ENCODE peak calls at places on chromosome 6, in five cellular contexts. T, K, Y, S and F are unnamed samples.
A peak's percentile ranks its signal among the peaks of the same experiment; 100 is the strongest.

GRCh38 chr6:170038251-170038650 is 252.6 kb downstream of the DLL1 start:
- DNase-seq in T (no peak), Y (no peak), S (no peak), K (no peak), F (no peak)

GRCh38 chr6:71906813-71907212 is 20.5 kb downstream of the RIMS1 start:
- DNase-seq in Y (no peak), S (no peak), T (no peak), K (no peak), F (no peak)

GRCh38 chr6:143187173-143187908 is 126.7 kb downstream of the AIG1 start:
- DNase-seq in S (no peak), T (peak; percentile 55), Y (no peak), K (peak; percentile 53), F (no peak)

GRCh38 chr6:79570802-79571367 is 33.7 kb upstream of the LCA5 start:
- DNase-seq in Y (no peak), T (peak; percentile 57), S (no peak), K (no peak), F (no peak)

GRCh38 chr6:26172496-26172958 is 85.3 kb downstream of the HFE start:
- DNase-seq in T (peak; percentile 46), K (no peak), S (no peak), Y (no peak), F (no peak)

GRCh38 chr6:39881851-39882566 is 52.3 kb downstream of the MOCS1 start:
- DNase-seq in S (peak; percentile 36), K (no peak), Y (no peak), T (peak; percentile 83), F (no peak)

GRCh38 chr6:26240981-26241770 is 123.8 kb upstream of the BTN3A2 start:
- DNase-seq in K (no peak), S (no peak), Y (no peak), T (peak; percentile 78), F (no peak)

GRCh38 chr6:136114661-136115060 is 135.4 kb downstream of the MTFR2 start:
- DNase-seq in S (no peak), K (peak; percentile 6), Y (peak; percentile 45), T (no peak), F (no peak)

GRCh38 chr6:138421608-138422007 is 17.6 kb downstream of the HEBP2 start:
- DNase-seq in Y (no peak), K (no peak), T (no peak), S (no peak), F (no peak)

GRCh38 chr6:130026859-130027258 is 8.5 kb downstream of the L3MBTL3 start:
- DNase-seq in K (no peak), Y (no peak), S (no peak), T (no peak), F (no peak)

GRCh38 chr6:21846541-21847451 is 253.2 kb downstream of the SOX4 start:
- DNase-seq in S (no peak), Y (no peak), K (peak; percentile 36), T (peak; percentile 25), F (no peak)

GRCh38 chr6:25392372-25392771 is 113.2 kb downstream of the CARMIL1 start:
- DNase-seq in S (no peak), K (no peak), T (peak; percentile 17), Y (no peak), F (no peak)

GRCh38 chr6:90338409-90338808 is 41.8 kb upstream of the BACH2 start:
- DNase-seq in T (peak; percentile 8), Y (no peak), S (no peak), K (peak; percentile 42), F (no peak)

GRCh38 chr6:144036064-144036873 is 28.2 kb upstream of the PLAGL1 start:
- DNase-seq in Y (peak; percentile 35), T (peak; percentile 39), K (no peak), S (no peak), F (no peak)

GRCh38 chr6:107124934-107125348 is 9.6 kb upstream of the BEND3 start:
- DNase-seq in K (no peak), S (no peak), Y (no peak), T (no peak), F (no peak)

GRCh38 chr6:139288496-139289040 is 3.2 kb downstream of the TXLNB start:
- DNase-seq in Y (no peak), K (peak; percentile 28), S (no peak), T (no peak), F (no peak)

GRCh38 chr6:152023613-152024012 is 216.1 kb downstream of the ESR1 start:
- DNase-seq in S (no peak), K (no peak), Y (no peak), T (no peak), F (no peak)

GRCh38 chr6:102195311-102195710 is 801.8 kb downstream of the GRIK2 start:
- DNase-seq in T (no peak), Y (no peak), S (no peak), K (no peak), F (no peak)

GRCh38 chr6:154218336-154218735 is 138.3 kb downstream of the IPCEF1 start:
- DNase-seq in K (no peak), Y (no peak), S (no peak), T (no peak), F (no peak)

GRCh38 chr6:170147056-170147787 is 143.7 kb downstream of the DLL1 start:
- DNase-seq in S (no peak), K (no peak), T (no peak), Y (no peak), F (no peak)

GRCh38 chr6:148513145-148514071 is 170.8 kb downstream of the SASH1 start:
- DNase-seq in Y (no peak), T (peak; percentile 60), K (no peak), S (no peak), F (no peak)

GRCh38 chr6:148507774-148508173 is 165.1 kb downstream of the SASH1 start:
- DNase-seq in K (no peak), T (peak; percentile 55), Y (no peak), S (peak; percentile 81), F (no peak)

GRCh38 chr6:148509152-148509571 is 166.5 kb downstream of the SASH1 start:
- DNase-seq in K (no peak), Y (no peak), S (no peak), T (peak; percentile 71), F (no peak)

GRCh38 chr6:148509789-148510581 is 167.3 kb downstream of the SASH1 start:
- DNase-seq in S (peak; percentile 78), Y (no peak), K (no peak), T (peak; percentile 97), F (no peak)

GRCh38 chr6:148508401-148509151 is 165.9 kb downstream of the SASH1 start:
- DNase-seq in Y (no peak), S (no peak), K (no peak), T (peak; percentile 70), F (no peak)
- TF ChIP-seq CTCF in Y (no peak), S (no peak), K (no peak), T (no peak), F (no peak)

DNA sequence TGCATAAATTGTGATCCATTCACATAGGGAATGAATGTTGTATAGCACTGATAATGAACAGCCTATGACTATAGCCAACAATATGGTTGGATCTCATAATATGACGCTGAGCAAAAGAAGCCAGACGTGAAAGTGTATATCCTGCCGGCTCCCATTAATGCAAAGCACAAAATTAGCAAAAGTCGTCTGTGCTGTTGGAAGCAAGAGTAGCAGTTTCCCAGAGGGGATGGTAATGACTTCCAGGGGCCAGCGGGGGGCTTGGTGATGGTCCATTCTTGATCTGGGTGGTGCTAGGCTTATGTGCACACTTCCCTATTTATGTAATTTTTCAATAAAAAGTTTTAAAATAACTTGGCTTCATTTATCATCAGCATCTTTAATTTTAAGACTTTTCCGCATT is 1.0 kb upstream of the TAGAP start:
- DNase-seq in T (no peak), K (no peak), S (no peak), Y (no peak), F (no peak)
- TF ChIP-seq CTCF in T (no peak), K (no peak), S (no peak), Y (no peak), F (no peak)

GRCh38 chr6:97925504-97925903 is 642.5 kb upstream of the MMS22L start:
- DNase-seq in S (no peak), Y (no peak), T (no peak), K (no peak), F (no peak)
- TF ChIP-seq CTCF in S (no peak), Y (no peak), T (no peak), K (peak; percentile 38), F (peak; percentile 16)

GRCh38 chr6:20403080-20403765 is 1.5 kb downstream of the E2F3 start:
- DNase-seq in K (peak; percentile 76), T (peak; percentile 81), Y (peak; percentile 88), S (peak; percentile 72), F (peak; percentile 88)

GRCh38 chr6:20402181-20403079 is 751 bp downstream of the E2F3 start:
- DNase-seq in K (no peak), T (no peak), Y (peak; percentile 40), S (peak; percentile 47), F (no peak)

GRCh38 chr6:20404641-20405032 is 3.0 kb downstream of the E2F3 start:
- DNase-seq in K (peak; percentile 59), Y (no peak), S (peak; percentile 31), T (peak; percentile 80), F (no peak)

GRCh38 chr6:20401403-20402180 is at the start of gene E2F3:
- DNase-seq in K (peak; percentile 100), Y (peak; percentile 100), S (peak; percentile 99), T (peak; percentile 100), F (peak; percentile 100)

GRCh38 chr6:20403766-20404640 is 2.3 kb downstream of the E2F3 start:
- DNase-seq in S (peak; percentile 15), K (peak; percentile 51), Y (no peak), T (peak; percentile 67), F (no peak)
- TF ChIP-seq CTCF in S (no peak), K (no peak), Y (no peak), T (no peak), F (no peak)

DNA sequence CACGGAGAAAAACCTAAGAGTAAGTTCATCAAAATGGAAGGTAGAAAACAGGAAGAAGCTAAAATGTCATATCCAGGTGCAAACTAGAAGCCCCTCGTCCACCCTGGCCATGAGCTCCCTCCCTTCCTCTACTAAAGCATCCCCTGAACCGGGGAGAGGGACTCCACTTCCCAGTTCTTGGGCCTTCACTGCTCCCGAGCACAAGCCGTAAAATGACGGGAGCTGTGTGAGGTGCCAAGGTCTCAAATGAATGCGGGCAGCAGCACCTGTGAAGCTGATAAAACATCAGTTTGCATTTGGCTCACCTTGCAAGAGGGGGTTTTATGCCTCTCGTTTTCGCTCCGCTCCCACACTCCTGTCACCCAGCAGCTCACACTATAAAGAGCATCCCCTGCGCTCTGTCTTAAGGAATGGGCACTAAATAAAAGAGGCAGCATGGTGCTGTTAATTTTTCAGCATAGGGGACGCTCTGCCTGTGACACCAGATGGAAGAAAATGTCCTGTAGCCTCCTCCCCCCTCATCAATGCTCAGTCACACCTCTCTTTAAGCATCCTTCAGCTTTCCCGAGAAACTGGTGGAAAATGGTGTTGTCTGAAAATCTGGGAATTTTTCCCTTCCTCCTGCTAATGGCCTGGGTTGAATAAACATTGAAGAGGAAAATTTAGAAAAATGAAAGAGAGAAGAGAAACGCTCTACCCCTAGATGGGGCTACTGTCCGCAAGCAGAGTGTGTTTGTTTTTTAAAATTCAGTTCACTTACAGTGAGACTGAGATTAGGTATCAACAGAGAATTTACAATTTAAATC is 563.0 kb upstream of the AGPAT4 start:
- DNase-seq in Y (no peak), T (peak; percentile 11), S (no peak), K (no peak), F (no peak)
- TF ChIP-seq CTCF in Y (no peak), T (peak; percentile 20), S (peak; percentile 30), K (peak; percentile 27), F (peak; percentile 80)